ENCODE peak calls at places on chromosomes 13 and 19, in seven cellular contexts. Q is left ventricle myocardium superior, G is psoas muscle, T is lower lobe of right lung, W is ELF-1, E is A549, U is dorsolateral prefrontal cortex. Y is an unnamed sample.

GRCh38 chr13:26024558-26024957 is 27.3 kb downstream of the SHISA2 start:
- DNase-seq in Q (peak; percentile 38), G (no peak), T (no peak), W (peak; percentile 37), E (no peak), U (no peak), Y (no peak)

GRCh38 chr13:91904005-91904404 is 505.6 kb downstream of the GPC5 start:
- DNase-seq in Q (no peak), G (no peak), T (no peak), W (no peak), E (no peak), U (no peak), Y (no peak)

GRCh38 chr13:44050450-44051063 is 170.9 kb downstream of the LACC1 start:
- DNase-seq in Q (no peak), G (no peak), T (no peak), W (no peak), E (peak; percentile 38), U (no peak), Y (no peak)

GRCh38 chr13:67229438-67230242 is 496 bp downstream of the PCDH9 start:
- DNase-seq in Q (no peak), G (no peak), T (no peak), W (peak; percentile 23), E (no peak), U (no peak), Y (no peak)

GRCh38 chr19:38932425-38933179 is 1.9 kb downstream of the MRPS12 start:
- DNase-seq in Q (no peak), G (peak; percentile 58), T (no peak), W (peak; percentile 42), E (peak; percentile 88), U (no peak), Y (peak; percentile 9)

GRCh38 chr13:37068962-37069361 is 9.5 kb upstream of the SUPT20H start:
- DNase-seq in Q (no peak), G (no peak), T (no peak), W (no peak), E (peak; percentile 4), U (no peak), Y (no peak)

GRCh38 chr19:43229315-43229714 is 23.9 kb upstream of the PSG4 start:
- DNase-seq in Q (no peak), G (no peak), T (no peak), W (peak; percentile 14), E (peak; percentile 44), U (no peak), Y (no peak)

GRCh38 chr19:29404951-29405727 is 120.7 kb upstream of the VSTM2B start:
- DNase-seq in Q (no peak), G (no peak), T (no peak), W (peak; percentile 97), E (no peak), U (peak; percentile 41), Y (no peak)

GRCh38 chr19:13057147-13057572 is 45.5 kb downstream of the LYL1 start:
- DNase-seq in Q (no peak), G (no peak), T (peak; percentile 52), W (peak; percentile 25), E (no peak), U (no peak), Y (no peak)

GRCh38 chr13:80499536-80500280 is 158.8 kb upstream of the SPRY2 start:
- DNase-seq in Q (no peak), G (no peak), T (no peak), W (no peak), E (no peak), U (no peak), Y (no peak)

Y was measured in effector CD8-positive, alpha-beta T cell.